ENCODE peak calls at places on chromosome 10, in eight cellular contexts. E, J, A, F, I, Q, M and K are unnamed samples.

GRCh38 chr10:49569031-49569765 is 30.3 kb upstream of the ERCC6 start:
- DNase-seq in E (no peak), J (peak; percentile 24), A (no peak), F (no peak), I (no peak), Q (no peak), M (no peak), K (no peak)

GRCh38 chr10:87507879-87508278 is 3.2 kb downstream of the MINPP1 start:
- DNase-seq in E (no peak), J (no peak), A (no peak), F (no peak), I (no peak), Q (no peak), M (no peak), K (no peak)

GRCh38 chr10:22712246-22712958 is 2.0 kb downstream of the PIP4K2A start:
- DNase-seq in E (no peak), J (peak; percentile 24), A (no peak), F (no peak), I (no peak), Q (no peak), M (no peak), K (no peak)

GRCh38 chr10:12535656-12536055 is 186.3 kb downstream of the CAMK1D start:
- DNase-seq in E (no peak), J (peak; percentile 32), A (no peak), F (no peak), I (no peak), Q (no peak), M (no peak), K (no peak)

GRCh38 chr10:84574101-84574500 is 245.7 kb downstream of the CCSER2 start:
- DNase-seq in E (no peak), J (peak; percentile 18), A (no peak), F (no peak), I (no peak), Q (no peak), M (no peak), K (no peak)

GRCh38 chr10:103602852-103603155 is 109.3 kb downstream of the NEURL1 start:
- DNase-seq in E (no peak), J (no peak), A (no peak), F (no peak), I (no peak), Q (no peak), M (no peak), K (no peak)

GRCh38 chr10:79246606-79247275 is 100.5 kb upstream of the PPIF start:
- DNase-seq in E (no peak), J (no peak), A (peak; percentile 77), F (peak; percentile 94), I (no peak), Q (peak; percentile 86), M (no peak), K (no peak)

GRCh38 chr10:5968681-5969453 is 8.5 kb downstream of the IL15RA start:
- DNase-seq in E (no peak), J (no peak), A (no peak), F (no peak), I (no peak), Q (peak; percentile 35), M (no peak), K (no peak)

GRCh38 chr10:117132751-117133231 is 5.3 kb downstream of the VAX1 start:
- DNase-seq in E (no peak), J (no peak), A (no peak), F (no peak), I (no peak), Q (no peak), M (no peak), K (no peak)

GRCh38 chr10:99467236-99467999 is 37.0 kb upstream of the GOT1 start:
- DNase-seq in E (no peak), J (no peak), A (no peak), F (no peak), I (no peak), Q (no peak), M (no peak), K (no peak)

GRCh38 chr10:119478111-119479047 is 64.1 kb downstream of the RGS10 start:
- DNase-seq in E (no peak), J (no peak), A (no peak), F (no peak), I (no peak), Q (no peak), M (no peak), K (no peak)

DNA sequence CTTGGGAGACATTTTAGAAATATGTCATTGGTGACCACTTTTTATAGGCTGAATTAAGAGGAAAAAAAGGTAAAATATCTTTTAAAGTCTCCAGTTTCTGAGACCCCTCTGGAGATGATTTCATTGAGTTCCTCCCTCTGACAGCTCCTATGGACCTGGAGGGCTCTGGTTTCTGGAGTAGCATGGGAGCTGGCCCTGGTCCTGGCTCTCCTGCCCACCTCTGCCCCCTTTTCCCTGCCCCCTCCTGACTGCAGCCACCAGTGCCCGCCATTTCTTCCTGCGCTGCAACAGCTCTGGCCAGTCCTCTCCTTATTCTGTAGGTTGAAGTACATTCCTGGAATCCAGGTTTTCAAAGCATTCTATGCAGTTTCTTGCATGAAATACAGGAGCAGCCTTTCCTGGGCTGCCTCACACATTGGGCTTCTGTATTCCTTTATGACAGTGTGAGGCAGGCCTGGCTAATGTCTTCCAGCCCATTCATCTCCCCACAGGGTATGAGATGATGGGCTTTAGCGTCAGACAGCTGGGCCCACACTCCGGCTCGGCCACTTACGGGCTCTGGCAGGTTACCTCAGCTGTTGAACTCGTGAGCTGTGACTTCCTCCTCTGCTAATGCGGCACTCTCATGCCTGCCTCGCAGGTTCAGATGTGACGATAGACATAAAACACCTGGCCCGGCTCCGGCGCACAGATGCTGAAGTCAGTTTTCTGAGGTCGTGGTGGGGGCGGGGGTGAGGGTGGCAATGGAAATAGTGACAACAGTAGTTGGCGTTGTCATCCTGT is 101.7 kb downstream of the MGMT start:
- DNase-seq in E (no peak), J (no peak), A (no peak), F (no peak), I (no peak), Q (no peak), M (no peak), K (no peak)
- H3K27ac ChIP-seq in E (peak overlapping the region; percentile 11), J (no peak overlapping the region), A (no peak overlapping the region), F (no peak overlapping the region), I (no peak overlapping the region), Q (no peak overlapping the region), M (no peak overlapping the region), K (no peak overlapping the region)

GRCh38 chr10:27692663-27693062 is 53.0 kb downstream of the MKX start:
- DNase-seq in E (no peak), J (no peak), A (no peak), F (no peak), I (no peak), Q (no peak), M (no peak), K (no peak)
- H3K27ac ChIP-seq in E (no peak overlapping the region), J (no peak overlapping the region), A (no peak overlapping the region), F (no peak overlapping the region), I (peak overlapping the region; percentile 41), Q (no peak overlapping the region), M (no peak overlapping the region), K (no peak overlapping the region)

DNA sequence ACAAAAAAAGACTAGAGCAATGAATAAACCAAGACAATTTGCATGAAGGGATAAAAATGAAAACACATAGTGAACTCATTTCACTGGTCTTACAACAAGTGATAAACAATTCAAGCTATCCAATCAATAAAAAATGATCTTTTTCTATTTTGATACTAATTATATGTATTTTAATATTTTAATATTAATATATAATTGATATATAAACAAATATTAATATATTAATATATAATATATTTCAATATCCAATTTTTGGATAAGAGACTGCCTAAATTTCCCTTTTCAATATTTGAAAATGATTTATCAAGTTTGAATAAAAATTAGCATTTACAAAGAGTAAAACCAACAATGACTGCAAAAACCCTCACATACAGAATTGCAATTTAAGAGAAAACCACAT is 317.9 kb downstream of the GPR158 start:
- DNase-seq in E (no peak), J (no peak), A (no peak), F (no peak), I (no peak), Q (no peak), M (no peak), K (no peak)
- H3K27ac ChIP-seq in E (no peak overlapping the region), J (no peak overlapping the region), A (no peak overlapping the region), F (no peak overlapping the region), I (no peak overlapping the region), Q (no peak overlapping the region), M (no peak overlapping the region), K (no peak overlapping the region)

DNA sequence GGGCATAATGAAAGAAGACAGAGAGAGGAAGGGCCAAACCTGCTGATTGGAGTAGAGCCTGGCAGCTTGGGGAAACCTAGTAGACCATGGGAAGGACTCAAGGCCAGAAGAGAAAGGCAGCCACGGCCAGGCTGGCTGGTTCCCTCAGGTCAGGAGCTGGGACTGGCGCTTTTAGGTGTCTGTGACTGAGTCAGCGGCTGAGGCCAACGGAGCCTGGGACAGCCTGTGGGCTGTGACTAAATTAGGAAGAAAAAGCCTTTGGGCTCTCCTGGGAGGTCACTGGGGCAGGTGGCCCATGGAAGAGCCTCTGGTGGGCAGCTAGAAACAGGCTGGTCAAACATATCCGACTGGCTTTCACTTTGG is 108.9 kb upstream of the PDCD4 start:
- DNase-seq in E (no peak), J (no peak), A (no peak), F (peak; percentile 73), I (no peak), Q (no peak), M (no peak), K (no peak)
- H3K27ac ChIP-seq in E (no peak overlapping the region), J (no peak overlapping the region), A (peak overlapping the region; percentile 89), F (peak overlapping the region; percentile 91), I (no peak overlapping the region), Q (no peak overlapping the region), M (no peak overlapping the region), K (no peak overlapping the region)

GRCh38 chr10:10869592-10869991 is 148.1 kb upstream of the CELF2 start:
- DNase-seq in E (no peak), J (peak; percentile 80), A (no peak), F (no peak), I (no peak), Q (no peak), M (no peak), K (no peak)

GRCh38 chr10:10872035-10872673 is 145.5 kb upstream of the CELF2 start:
- DNase-seq in E (peak; percentile 71), J (peak; percentile 96), A (no peak), F (no peak), I (no peak), Q (no peak), M (no peak), K (no peak)

GRCh38 chr10:10870523-10871241 is 147.0 kb upstream of the CELF2 start:
- DNase-seq in E (no peak), J (no peak), A (no peak), F (no peak), I (no peak), Q (no peak), M (no peak), K (no peak)

GRCh38 chr10:10872706-10873276 is 144.9 kb upstream of the CELF2 start:
- DNase-seq in E (no peak), J (peak; percentile 24), A (no peak), F (no peak), I (no peak), Q (no peak), M (no peak), K (no peak)

GRCh38 chr10:10871312-10871711 is 146.4 kb upstream of the CELF2 start:
- DNase-seq in E (no peak), J (no peak), A (no peak), F (no peak), I (no peak), Q (no peak), M (no peak), K (no peak)
- H3K27ac ChIP-seq in E (no peak overlapping the region), J (peak overlapping the region; percentile 96), A (peak overlapping the region; percentile 39), F (peak overlapping the region; percentile 70), I (peak overlapping the region; percentile 60), Q (peak overlapping the region; percentile 74), M (no peak overlapping the region), K (no peak overlapping the region)